ENCODE peak calls at places on chromosomes 16 and 17, in four cellular contexts. N, P, G and W are unnamed samples.

GRCh38 chr17:41500131-41500911 is 5.1 kb downstream of the KRT13 start:
- DNase-seq in N (no peak), P (no peak), G (peak; percentile 57), W (no peak)

GRCh38 chr17:27319536-27320221 is 25.8 kb downstream of the WSB1 start:
- DNase-seq in N (peak; percentile 53), P (no peak), G (no peak), W (no peak)

GRCh38 chr17:37830151-37830993 is 85.5 kb upstream of the HNF1B start:
- DNase-seq in N (no peak), P (no peak), G (no peak), W (peak; percentile 45)

GRCh38 chr16:20747030-20747816 is 5.6 kb upstream of the THUMPD1 start:
- DNase-seq in N (no peak), P (no peak), G (no peak), W (no peak)

GRCh38 chr17:7428557-7428956 is at the start of gene SPEM3:
- DNase-seq in N (no peak), P (no peak), G (no peak), W (no peak)

GRCh38 chr16:16052916-16053315 is 103.5 kb downstream of the ABCC1 start:
- DNase-seq in N (no peak), P (no peak), G (peak; percentile 52), W (no peak)

GRCh38 chr17:69725125-69725524 is 310.6 kb downstream of the MAP2K6 start:
- DNase-seq in N (no peak), P (no peak), G (no peak), W (no peak)

GRCh38 chr17:9810100-9810949 is 11.6 kb downstream of the GSG1L2 start:
- DNase-seq in N (no peak), P (no peak), G (no peak), W (no peak)

GRCh38 chr16:89176147-89176690 is 4.7 kb downstream of the CDH15 start:
- DNase-seq in N (no peak), P (no peak), G (no peak), W (no peak)

GRCh38 chr17:28514571-28515002 is 8.4 kb downstream of the FOXN1 start:
- DNase-seq in N (no peak), P (no peak), G (no peak), W (no peak)
- TF ChIP-seq CTCF in N (no peak), P (no peak), G (no peak), W (no peak)

GRCh38 chr16:50238314-50238713 is 28.0 kb upstream of the ADCY7 start:
- DNase-seq in N (no peak), P (no peak), G (no peak), W (no peak)
- TF ChIP-seq CTCF in N (no peak), P (no peak), G (no peak), W (no peak)

DNA sequence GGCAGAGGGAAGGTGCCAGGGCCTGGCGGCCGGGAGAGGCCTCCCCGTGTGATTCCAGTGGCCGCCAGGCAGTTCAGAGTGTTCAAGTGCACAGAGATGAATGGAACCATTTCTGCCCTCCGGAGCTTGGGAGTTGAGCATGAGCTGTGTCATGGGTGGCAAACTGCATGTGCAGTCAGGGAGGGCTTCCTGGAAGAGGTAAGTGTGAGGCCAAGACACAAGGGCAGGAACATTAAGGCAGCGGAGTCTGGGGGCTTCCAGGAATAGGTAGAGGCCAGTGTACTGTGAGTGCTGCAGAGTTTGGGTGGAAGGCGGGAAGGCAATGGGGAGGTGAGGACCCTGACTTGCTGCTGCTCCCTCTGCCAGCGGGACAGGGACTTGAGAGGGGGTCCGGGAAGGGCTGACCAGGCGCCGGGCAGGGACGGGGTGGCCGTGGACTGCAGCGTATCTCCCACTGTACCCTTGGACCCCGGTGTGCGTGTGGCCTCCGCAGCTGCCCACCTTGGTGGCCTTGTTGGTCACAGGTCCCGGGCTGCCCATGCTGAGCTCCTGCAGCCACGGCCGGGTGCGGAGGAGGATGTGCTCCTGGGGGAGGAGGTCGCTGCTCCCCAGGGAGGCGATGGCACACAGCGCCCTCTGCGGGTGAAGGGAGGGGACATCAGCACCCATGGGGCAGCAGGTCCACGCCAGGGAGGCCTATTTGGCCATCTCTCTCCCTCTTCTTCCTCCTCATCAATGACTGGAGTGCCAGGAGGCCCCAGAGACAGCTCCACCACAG is 7.5 kb upstream of the CEP131 start:
- DNase-seq in N (no peak), P (no peak), G (no peak), W (no peak)
- TF ChIP-seq CTCF in N (no peak), P (peak; percentile 37), G (peak; percentile 59), W (peak; percentile 4)

DNA sequence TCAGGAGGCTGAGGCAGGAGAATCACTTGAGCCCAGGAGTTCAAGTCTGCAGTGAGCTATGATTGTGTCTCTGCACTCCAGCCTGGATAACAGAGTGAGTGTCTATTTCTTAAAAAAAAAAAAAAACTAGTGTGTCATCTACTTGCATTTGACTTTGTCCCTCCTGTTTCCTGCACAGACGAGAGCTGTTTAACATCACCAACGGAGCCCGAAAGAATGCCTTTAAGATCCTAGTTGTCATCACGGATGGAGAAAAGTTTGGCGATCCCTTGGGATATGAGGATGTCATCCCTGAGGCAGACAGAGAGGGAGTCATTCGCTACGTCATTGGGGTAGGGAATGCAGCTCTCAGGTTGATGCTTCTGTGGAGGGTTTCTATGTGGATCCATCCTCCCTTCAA is 13.4 kb downstream of the ITGAM start:
- DNase-seq in N (no peak), P (no peak), G (no peak), W (no peak)
- TF ChIP-seq CTCF in N (no peak), P (no peak), G (no peak), W (no peak)